ENCODE peak calls at places on chromosome 2, in eight cellular contexts. U is AG04449, L is K562, P is astrocyte of the spinal cord, S is dorsolateral prefrontal cortex, O is right lobe of liver, V is fibroblast of the aortic adventitia, Y is heart right ventricle. K is an unnamed sample.

GRCh38 chr2:55948176-55948921 is 24.8 kb upstream of the EFEMP1 start:
- DNase-seq in U (no peak), L (no peak), P (peak), S (no peak), O (no peak), V (peak), Y (no peak), K (peak)

GRCh38 chr2:166091439-166091838 is 36.4 kb downstream of the SCN1A start:
- DNase-seq in U (no peak), L (peak), P (peak), S (no peak), O (no peak), V (peak), Y (no peak), K (peak)

GRCh38 chr2:113762377-113763118 is 6.1 kb upstream of the SLC35F5 start:
- DNase-seq in U (peak), L (no peak), P (peak), S (no peak), O (no peak), V (peak), Y (no peak), K (peak)

GRCh38 chr2:239471011-239471792 is 70.4 kb upstream of the HDAC4 start:
- DNase-seq in U (no peak), L (no peak), P (no peak), S (no peak), O (peak), V (no peak), Y (no peak), K (no peak)

GRCh38 chr2:220509921-220510320 is 882.5 kb downstream of the SLC4A3 start:
- DNase-seq in U (no peak), L (no peak), P (no peak), S (no peak), O (no peak), V (no peak), Y (no peak), K (no peak)

GRCh38 chr2:111898703-111899514 is 502 bp downstream of the MERTK start:
- DNase-seq in U (no peak), L (no peak), P (peak), S (no peak), O (no peak), V (no peak), Y (peak), K (no peak)

GRCh38 chr2:106314427-106314826 is 120.3 kb upstream of the UXS1 start:
- DNase-seq in U (no peak), L (no peak), P (no peak), S (no peak), O (no peak), V (no peak), Y (no peak), K (no peak)

GRCh38 chr2:198144621-198145020 is 340.2 kb downstream of the PLCL1 start:
- DNase-seq in U (no peak), L (no peak), P (no peak), S (no peak), O (no peak), V (no peak), Y (no peak), K (no peak)

GRCh38 chr2:197838589-197838988 is 34.2 kb downstream of the PLCL1 start:
- DNase-seq in U (no peak), L (no peak), P (no peak), S (no peak), O (no peak), V (peak), Y (no peak), K (peak)

GRCh38 chr2:284896-285492 is 2.9 kb downstream of the ALKAL2 start:
- DNase-seq in U (no peak), L (no peak), P (no peak), S (no peak), O (no peak), V (peak), Y (no peak), K (no peak)

GRCh38 chr2:62263076-62263475 is 67.2 kb downstream of the B3GNT2 start:
- DNase-seq in U (no peak), L (no peak), P (no peak), S (no peak), O (no peak), V (no peak), Y (no peak), K (no peak)

GRCh38 chr2:151198646-151199045 is 63.0 kb downstream of the RBM43 start:
- DNase-seq in U (no peak), L (peak), P (no peak), S (no peak), O (no peak), V (peak), Y (no peak), K (peak)

GRCh38 chr2:223952280-223952968 is 4.8 kb upstream of the MRPL44 start:
- DNase-seq in U (no peak), L (no peak), P (no peak), S (no peak), O (no peak), V (no peak), Y (no peak), K (no peak)

GRCh38 chr2:203909192-203909945 is 27.2 kb upstream of the ICOS start:
- DNase-seq in U (peak), L (peak), P (peak), S (no peak), O (no peak), V (peak), Y (no peak), K (peak)

GRCh38 chr2:34373586-34374233 is 774.6 kb upstream of the FAM98A start:
- DNase-seq in U (no peak), L (no peak), P (no peak), S (no peak), O (no peak), V (no peak), Y (no peak), K (no peak)

GRCh38 chr2:145350011-145350410 is 830.1 kb upstream of the ZEB2 start:
- DNase-seq in U (no peak), L (no peak), P (peak), S (no peak), O (no peak), V (peak), Y (no peak), K (peak)

GRCh38 chr2:239264838-239265651 is 135.8 kb downstream of the HDAC4 start:
- DNase-seq in U (no peak), L (peak), P (peak), S (peak), O (no peak), V (peak), Y (no peak), K (peak)

GRCh38 chr2:199707584-199708185 is 143.3 kb downstream of the FTCDNL1 start:
- DNase-seq in U (no peak), L (no peak), P (no peak), S (no peak), O (no peak), V (no peak), Y (no peak), K (no peak)

GRCh38 chr2:239026711-239027430 is 179.0 kb downstream of the TWIST2 start:
- DNase-seq in U (no peak), L (no peak), P (no peak), S (no peak), O (no peak), V (no peak), Y (no peak), K (no peak)

GRCh38 chr2:96103906-96104861 is 12.2 kb downstream of the ADRA2B start:
- DNase-seq in U (no peak), L (no peak), P (no peak), S (peak), O (peak), V (no peak), Y (peak), K (no peak)

GRCh38 chr2:1052671-1053270 is 102.1 kb downstream of the SNTG2 start:
- DNase-seq in U (peak), L (no peak), P (peak), S (no peak), O (no peak), V (peak), Y (no peak), K (peak)

GRCh38 chr2:237977380-237977779 is 10.6 kb downstream of the UBE2F start:
- DNase-seq in U (no peak), L (no peak), P (no peak), S (no peak), O (no peak), V (no peak), Y (no peak), K (no peak)

GRCh38 chr2:59584958-59585357 is 968.5 kb downstream of the BCL11A start:
- DNase-seq in U (no peak), L (peak), P (no peak), S (no peak), O (no peak), V (no peak), Y (no peak), K (no peak)
- TF ChIP-seq CTCF in U (no peak), L (peak), P (no peak), S (no peak), O (no peak), V (no peak), Y (no peak), K (no peak)

GRCh38 chr2:215839309-215839708 is 174.0 kb downstream of the MREG start:
- DNase-seq in U (no peak), L (no peak), P (no peak), S (no peak), O (no peak), V (no peak), Y (no peak), K (no peak)
- H3K4me3 ChIP-seq in U (no peak), L (no peak), P (no peak), S (no peak), O (no peak), V (no peak), Y (no peak), K (no peak)

DNA sequence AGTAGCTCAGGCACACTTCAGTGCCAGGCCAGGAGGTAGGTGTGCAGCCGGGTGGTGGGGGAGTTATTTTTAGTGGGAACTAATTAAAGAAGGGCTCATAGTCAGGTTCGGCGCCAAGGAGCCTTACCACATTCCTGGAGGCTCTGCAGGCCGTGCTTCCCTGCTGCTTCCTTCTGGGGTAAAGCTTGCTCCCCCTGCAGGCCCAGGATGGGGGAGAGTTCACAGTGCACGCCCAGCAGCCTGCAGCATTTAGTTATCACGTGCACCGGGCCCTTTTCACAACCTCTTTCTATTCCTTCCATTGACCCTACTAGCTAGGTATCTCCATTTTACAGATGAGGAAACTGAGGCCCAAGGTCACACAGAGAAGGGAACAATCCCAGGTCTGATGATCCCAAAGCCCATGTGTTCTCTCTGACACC is 2.5 kb downstream of the KCNF1 start:
- DNase-seq in U (no peak), L (peak), P (no peak), S (peak), O (no peak), V (no peak), Y (no peak), K (no peak)
- TF ChIP-seq CTCF in U (peak), L (peak), P (peak), S (peak), O (no peak), V (no peak), Y (no peak), K (peak)

GRCh38 chr2:69272803-69273471 is 114.1 kb downstream of the GFPT1 start:
- DNase-seq in U (no peak), L (no peak), P (peak), S (no peak), O (peak), V (peak), Y (no peak), K (no peak)
- H3K4me3 ChIP-seq in U (no peak), L (no peak), P (no peak), S (no peak), O (no peak), V (no peak), Y (no peak), K (no peak)

DNA sequence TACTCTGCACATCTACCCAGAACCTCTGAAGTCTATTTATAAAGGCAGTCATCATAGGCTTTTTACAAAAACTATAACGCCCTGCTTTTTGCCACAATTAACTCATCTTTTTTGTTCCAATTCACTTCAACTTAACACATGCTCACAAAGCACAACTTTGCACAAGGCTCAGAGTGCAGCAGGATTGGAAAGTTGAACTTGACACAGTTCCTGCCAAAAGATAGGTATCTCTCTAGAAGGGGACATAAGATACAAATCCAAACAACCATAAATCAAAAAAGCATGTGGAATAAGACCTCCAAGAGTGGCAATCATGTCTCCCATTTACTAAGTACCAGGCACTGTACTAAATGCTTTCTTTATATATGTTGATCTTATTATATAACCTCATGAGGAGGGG is 36.2 kb downstream of the RPL37A start:
- DNase-seq in U (no peak), L (no peak), P (peak), S (no peak), O (no peak), V (no peak), Y (no peak), K (no peak)
- TF ChIP-seq CTCF in U (no peak), L (no peak), P (no peak), S (no peak), O (no peak), V (no peak), Y (no peak), K (no peak)

GRCh38 chr2:169572189-169572588 is 1.5 kb downstream of the FASTKD1 start:
- DNase-seq in U (no peak), L (no peak), P (no peak), S (no peak), O (no peak), V (no peak), Y (no peak), K (no peak)

GRCh38 chr2:169571571-169571970 is 2.1 kb downstream of the FASTKD1 start:
- DNase-seq in U (no peak), L (no peak), P (no peak), S (no peak), O (no peak), V (no peak), Y (no peak), K (no peak)

GRCh38 chr2:169573974-169574299 is 272 bp upstream of the FASTKD1 start:
- DNase-seq in U (no peak), L (no peak), P (no peak), S (no peak), O (no peak), V (no peak), Y (no peak), K (no peak)

GRCh38 chr2:169572821-169573159 is 875 bp downstream of the FASTKD1 start:
- DNase-seq in U (no peak), L (no peak), P (peak), S (no peak), O (no peak), V (no peak), Y (no peak), K (no peak)

GRCh38 chr2:169573160-169573973 is at the start of gene FASTKD1:
- DNase-seq in U (peak), L (peak), P (peak), S (peak), O (peak), V (peak), Y (peak), K (peak)
- H3K4me3 ChIP-seq in U (peak), L (peak), P (peak), S (peak), O (peak), V (peak), Y (peak), K (peak)

DNA sequence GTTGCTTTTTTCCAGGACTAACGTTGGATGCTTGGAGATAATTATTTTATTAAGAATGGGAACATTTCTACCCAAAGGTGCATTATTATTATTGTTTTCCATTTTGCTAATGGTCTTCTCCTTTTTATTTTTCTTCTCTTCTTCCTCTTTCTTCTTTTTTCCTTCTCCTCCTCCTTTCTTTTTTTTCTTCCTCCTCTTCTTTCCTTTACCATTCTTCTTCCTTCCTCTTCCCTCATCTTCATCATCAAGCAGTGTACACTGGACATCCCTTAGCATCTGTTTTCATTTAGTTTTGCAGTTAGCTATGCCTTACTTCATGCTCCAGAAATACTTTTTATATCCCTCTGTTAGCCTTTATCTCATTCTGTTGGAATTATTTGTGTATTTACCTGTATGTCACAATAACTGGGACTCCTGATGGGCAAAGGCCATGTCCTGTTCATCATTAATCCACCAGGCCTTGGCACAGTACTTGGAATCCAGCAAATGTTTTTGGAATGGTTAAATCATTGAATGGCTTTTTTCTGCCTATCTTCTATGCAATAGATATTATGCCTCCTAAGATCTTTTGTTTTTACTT is 162.7 kb downstream of the CAMKMT start:
- DNase-seq in U (no peak), L (no peak), P (no peak), S (no peak), O (peak), V (no peak), Y (no peak), K (peak)
- TF ChIP-seq CTCF in U (no peak), L (no peak), P (no peak), S (no peak), O (no peak), V (no peak), Y (no peak), K (no peak)

GRCh38 chr2:65030481-65030880 is 25.7 kb upstream of the CEP68 start:
- DNase-seq in U (no peak), L (no peak), P (no peak), S (no peak), O (no peak), V (no peak), Y (no peak), K (no peak)
- H3K4me3 ChIP-seq in U (no peak), L (no peak), P (no peak), S (no peak), O (no peak), V (no peak), Y (no peak), K (no peak)

GRCh38 chr2:157842106-157842879 is 33.8 kb downstream of the ACVR1 start:
- DNase-seq in U (no peak), L (no peak), P (no peak), S (no peak), O (peak), V (peak), Y (no peak), K (peak)

GRCh38 chr2:157841485-157841884 is 34.6 kb downstream of the ACVR1 start:
- DNase-seq in U (no peak), L (no peak), P (no peak), S (no peak), O (no peak), V (no peak), Y (no peak), K (no peak)

GRCh38 chr2:157839822-157840221 is 36.3 kb downstream of the ACVR1 start:
- DNase-seq in U (no peak), L (peak), P (no peak), S (no peak), O (no peak), V (no peak), Y (no peak), K (no peak)

GRCh38 chr2:157839162-157839801 is 36.8 kb downstream of the ACVR1 start:
- DNase-seq in U (no peak), L (peak), P (peak), S (no peak), O (no peak), V (peak), Y (no peak), K (peak)

GRCh38 chr2:157840568-157841156 is 35.5 kb downstream of the ACVR1 start:
- DNase-seq in U (no peak), L (peak), P (peak), S (no peak), O (peak), V (peak), Y (peak), K (peak)
- TF ChIP-seq CTCF in U (no peak), L (no peak), P (peak), S (no peak), O (no peak), V (peak), Y (peak), K (no peak)

DNA sequence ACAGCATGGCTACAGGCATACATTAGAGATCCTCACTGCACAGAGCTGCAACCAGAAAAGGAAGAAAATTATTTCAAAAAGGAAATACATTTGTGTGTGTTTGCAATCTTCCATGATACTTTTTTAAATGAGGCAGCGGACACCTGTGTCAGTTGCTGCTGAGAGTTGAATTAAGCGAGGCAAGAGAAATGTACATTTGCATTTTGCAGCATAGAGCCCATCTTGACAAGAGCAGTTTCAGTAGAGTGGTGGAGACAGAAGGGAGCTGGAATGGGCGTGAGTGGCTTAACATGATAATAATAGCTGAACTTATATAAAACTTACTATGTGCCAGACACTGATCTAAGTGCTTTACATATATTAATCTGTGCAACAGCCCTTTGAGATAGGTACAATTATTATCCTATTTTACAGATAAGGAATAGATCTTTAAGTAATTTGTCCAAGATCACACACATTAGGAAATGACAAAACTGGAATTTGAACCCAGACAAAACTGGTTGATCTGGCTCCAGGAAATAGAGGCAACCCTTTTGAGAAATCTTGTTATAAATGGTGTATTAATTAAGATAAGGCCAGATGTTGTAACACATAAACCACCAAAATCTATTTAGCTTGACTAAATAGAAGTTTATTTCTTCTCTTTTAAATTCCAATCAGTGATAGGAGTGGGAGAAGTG is 68.7 kb downstream of the SDC1 start:
- DNase-seq in U (no peak), L (no peak), P (no peak), S (no peak), O (no peak), V (no peak), Y (no peak), K (no peak)
- H3K4me3 ChIP-seq in U (no peak), L (no peak), P (no peak), S (no peak), O (no peak), V (no peak), Y (no peak), K (no peak)

K was measured in fibroblast of mammary gland.